ENCODE peak calls at places on chromosomes 12 and 14, in eight cellular contexts. One of them, this sample, is unnamed.

GRCh38 chr12:27711312-27711682 is 665 bp downstream of the MRPS35 start:
- DNase-seq in transverse colon: no peak
- DNase-seq in stomach: no peak
- DNase-seq in ovary: no peak
- DNase-seq in A549: no peak
- DNase-seq in body of pancreas: no peak
- DNase-seq in GM12891: peak; percentile 19
- DNase-seq in breast epithelium: no peak
- DNase-seq in this sample: no peak

GRCh38 chr12:78880078-78880477 is 15.5 kb downstream of the SYT1 start:
- DNase-seq in body of pancreas: no peak
- DNase-seq in ovary: no peak
- DNase-seq in stomach: no peak
- DNase-seq in GM12891: no peak
- DNase-seq in transverse colon: no peak
- DNase-seq in A549: no peak
- DNase-seq in breast epithelium: no peak
- DNase-seq in this sample: no peak

GRCh38 chr14:51849095-51849494 is 11.3 kb upstream of the GNG2 start:
- DNase-seq in A549: no peak
- DNase-seq in body of pancreas: no peak
- DNase-seq in stomach: no peak
- DNase-seq in breast epithelium: no peak
- DNase-seq in GM12891: no peak
- DNase-seq in ovary: no peak
- DNase-seq in transverse colon: no peak
- DNase-seq in this sample: no peak

GRCh38 chr14:100825691-100826331 is at the start of gene MEG3:
- DNase-seq in transverse colon: peak; percentile 22
- DNase-seq in A549: peak; percentile 17
- DNase-seq in breast epithelium: peak; percentile 21
- DNase-seq in stomach: no peak
- DNase-seq in GM12891: no peak
- DNase-seq in body of pancreas: peak; percentile 53
- DNase-seq in ovary: peak; percentile 84
- DNase-seq in this sample: no peak

GRCh38 chr12:3697311-3697870 is 55.5 kb downstream of the CRACR2A start:
- DNase-seq in stomach: no peak
- DNase-seq in breast epithelium: no peak
- DNase-seq in GM12891: no peak
- DNase-seq in A549: no peak
- DNase-seq in ovary: no peak
- DNase-seq in body of pancreas: no peak
- DNase-seq in transverse colon: no peak
- DNase-seq in this sample: no peak

GRCh38 chr14:51978566-51979398 is 10.6 kb upstream of the RTRAF start:
- DNase-seq in transverse colon: peak; percentile 89
- DNase-seq in body of pancreas: peak; percentile 83
- DNase-seq in breast epithelium: peak; percentile 59
- DNase-seq in ovary: peak; percentile 81
- DNase-seq in GM12891: no peak
- DNase-seq in stomach: peak; percentile 88
- DNase-seq in A549: peak; percentile 48
- DNase-seq in this sample: peak; percentile 38

GRCh38 chr14:81400852-81401251 is 728 bp upstream of the STON2 start:
- DNase-seq in GM12891: no peak
- DNase-seq in stomach: peak; percentile 42
- DNase-seq in transverse colon: peak; percentile 72
- DNase-seq in body of pancreas: no peak
- DNase-seq in A549: peak; percentile 17
- DNase-seq in ovary: no peak
- DNase-seq in breast epithelium: peak; percentile 96
- DNase-seq in this sample: peak; percentile 5

GRCh38 chr12:104624529-104624928 is 167.8 kb downstream of the CHST11 start:
- DNase-seq in breast epithelium: no peak
- DNase-seq in A549: no peak
- DNase-seq in transverse colon: no peak
- DNase-seq in GM12891: no peak
- DNase-seq in body of pancreas: no peak
- DNase-seq in ovary: no peak
- DNase-seq in stomach: no peak
- DNase-seq in this sample: no peak

GRCh38 chr12:44573723-44574122 is 302.4 kb downstream of the NELL2 start:
- DNase-seq in A549: no peak
- DNase-seq in body of pancreas: no peak
- DNase-seq in transverse colon: no peak
- DNase-seq in GM12891: no peak
- DNase-seq in breast epithelium: no peak
- DNase-seq in ovary: no peak
- DNase-seq in stomach: no peak
- DNase-seq in this sample: no peak

GRCh38 chr12:116278259-116278595 is 734 bp upstream of the MED13L start:
- DNase-seq in body of pancreas: no peak
- DNase-seq in transverse colon: no peak
- DNase-seq in ovary: no peak
- DNase-seq in stomach: no peak
- DNase-seq in A549: no peak
- DNase-seq in breast epithelium: no peak
- DNase-seq in GM12891: no peak
- DNase-seq in this sample: no peak

GRCh38 chr12:108150436-108150835 is 21.3 kb downstream of the WSCD2 start:
- DNase-seq in stomach: no peak
- DNase-seq in body of pancreas: no peak
- DNase-seq in ovary: no peak
- DNase-seq in A549: no peak
- DNase-seq in breast epithelium: no peak
- DNase-seq in transverse colon: no peak
- DNase-seq in GM12891: no peak
- DNase-seq in this sample: no peak

GRCh38 chr12:65881965-65882413 is 57.7 kb downstream of the HMGA2 start:
- DNase-seq in stomach: peak; percentile 75
- DNase-seq in body of pancreas: peak; percentile 58
- DNase-seq in breast epithelium: peak; percentile 84
- DNase-seq in GM12891: peak; percentile 11
- DNase-seq in ovary: peak; percentile 85
- DNase-seq in transverse colon: peak; percentile 47
- DNase-seq in A549: no peak
- DNase-seq in this sample: no peak

GRCh38 chr12:25949343-25949742 is 9.1 kb upstream of the RASSF8 start:
- DNase-seq in body of pancreas: no peak
- DNase-seq in GM12891: no peak
- DNase-seq in breast epithelium: no peak
- DNase-seq in stomach: no peak
- DNase-seq in ovary: no peak
- DNase-seq in transverse colon: no peak
- DNase-seq in A549: no peak
- DNase-seq in this sample: no peak

GRCh38 chr14:36996857-36997590 is 175.4 kb downstream of the SLC25A21 start:
- DNase-seq in stomach: no peak
- DNase-seq in breast epithelium: no peak
- DNase-seq in ovary: no peak
- DNase-seq in GM12891: no peak
- DNase-seq in A549: no peak
- DNase-seq in body of pancreas: no peak
- DNase-seq in transverse colon: no peak
- DNase-seq in this sample: no peak

GRCh38 chr12:45991289-45992249 is 1.2 kb upstream of the SCAF11 start:
- DNase-seq in transverse colon: peak; percentile 77
- DNase-seq in body of pancreas: peak; percentile 73
- DNase-seq in breast epithelium: peak; percentile 60
- DNase-seq in GM12891: peak; percentile 35
- DNase-seq in ovary: peak; percentile 66
- DNase-seq in stomach: peak; percentile 75
- DNase-seq in A549: peak; percentile 60
- DNase-seq in this sample: peak; percentile 58

DNA sequence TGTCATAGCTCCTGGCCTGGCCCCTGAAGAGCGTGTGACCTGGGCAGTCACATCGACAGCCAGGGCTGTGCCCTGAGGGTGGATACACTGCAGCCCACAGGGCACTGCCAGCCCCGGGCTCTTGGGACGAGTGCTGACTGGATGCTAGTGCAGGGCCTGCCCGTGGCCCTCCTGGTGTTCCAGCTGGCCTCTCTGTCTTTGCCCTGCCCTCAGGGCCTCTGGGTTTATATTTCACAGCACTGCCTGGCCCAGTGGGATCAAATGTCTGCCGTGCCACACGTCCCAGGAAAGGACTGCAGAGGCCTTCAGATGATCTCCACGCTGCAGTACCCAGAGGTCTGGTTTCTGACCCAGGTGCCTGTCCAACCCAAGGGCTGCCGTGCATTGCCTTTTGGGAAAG is 10.1 kb upstream of the CCDC197 start:
- DNase-seq in GM12891: no peak
- DNase-seq in transverse colon: no peak
- DNase-seq in stomach: no peak
- DNase-seq in ovary: no peak
- DNase-seq in breast epithelium: no peak
- DNase-seq in A549: no peak
- DNase-seq in body of pancreas: no peak
- DNase-seq in this sample: no peak
- TF ChIP-seq POLR2A in GM12891: no peak
- TF ChIP-seq POLR2A in transverse colon: no peak
- TF ChIP-seq POLR2A in stomach: no peak
- TF ChIP-seq POLR2A in ovary: no peak
- TF ChIP-seq POLR2A in breast epithelium: no peak
- TF ChIP-seq POLR2A in A549: no peak
- TF ChIP-seq POLR2A in body of pancreas: no peak
- TF ChIP-seq POLR2A in this sample: no peak

GRCh38 chr14:77707724-77708408 is at the start of the genes ALKBH1 and SLIRP:
- DNase-seq in transverse colon: peak; percentile 90
- DNase-seq in A549: peak; percentile 91
- DNase-seq in ovary: peak; percentile 84
- DNase-seq in stomach: peak; percentile 90
- DNase-seq in breast epithelium: peak; percentile 81
- DNase-seq in GM12891: peak; percentile 74
- DNase-seq in body of pancreas: peak; percentile 84
- DNase-seq in this sample: peak; percentile 50
- TF ChIP-seq POLR2A in transverse colon: peak; percentile 81
- TF ChIP-seq POLR2A in A549: peak; percentile 86
- TF ChIP-seq POLR2A in ovary: peak; percentile 62
- TF ChIP-seq POLR2A in stomach: no peak
- TF ChIP-seq POLR2A in breast epithelium: peak; percentile 31
- TF ChIP-seq POLR2A in GM12891: peak; percentile 98
- TF ChIP-seq POLR2A in body of pancreas: peak; percentile 72
- TF ChIP-seq POLR2A in this sample: peak; percentile 58

DNA sequence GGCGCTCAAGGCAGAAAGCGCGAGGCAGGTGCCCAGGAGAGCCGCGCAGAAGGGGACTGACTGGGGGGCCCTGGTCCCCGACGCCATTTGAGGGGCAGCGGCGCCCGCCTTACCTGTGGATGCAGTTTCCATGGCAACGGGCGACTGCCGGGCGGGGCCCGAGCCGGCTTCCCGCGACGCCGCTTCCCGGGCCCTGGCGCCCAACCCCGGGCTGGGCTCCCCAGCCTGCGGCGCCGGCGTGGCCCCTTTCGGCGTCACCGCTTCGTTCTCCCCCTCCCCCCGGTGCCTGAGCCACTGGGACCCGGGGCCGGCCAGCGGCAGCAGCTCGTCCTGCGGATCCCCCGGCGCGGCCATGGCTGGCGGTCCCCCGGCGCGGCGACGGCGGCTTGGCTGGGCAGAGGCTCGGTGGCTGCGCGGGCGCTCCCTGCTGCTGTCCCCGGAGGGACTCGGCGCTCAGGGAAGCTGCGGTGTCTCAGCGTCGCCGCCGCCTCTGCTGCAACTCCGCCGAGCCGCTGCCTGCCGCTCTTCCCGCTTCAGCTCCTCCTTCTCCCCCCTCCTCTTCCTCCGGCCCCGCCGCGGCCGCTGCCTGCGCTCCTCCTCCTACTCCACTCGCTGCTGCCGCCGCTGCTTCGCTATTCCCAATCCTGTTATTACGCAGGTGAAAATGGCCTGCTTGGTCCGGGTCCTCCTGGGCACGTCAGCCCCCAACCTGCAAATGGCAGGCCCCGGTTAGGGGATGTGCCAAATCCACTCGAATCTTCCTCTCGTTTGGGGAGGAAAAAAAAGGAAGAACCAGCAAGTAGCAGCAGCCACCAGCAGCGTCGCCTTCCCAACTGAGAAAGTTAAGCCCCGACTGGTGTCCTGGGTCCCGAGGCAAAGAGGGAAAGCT is at the start of gene RTN1:
- DNase-seq in GM12891: peak; percentile 39
- DNase-seq in transverse colon: peak; percentile 25
- DNase-seq in breast epithelium: peak; percentile 29
- DNase-seq in ovary: no peak
- DNase-seq in body of pancreas: peak; percentile 53
- DNase-seq in A549: no peak
- DNase-seq in stomach: peak; percentile 43
- DNase-seq in this sample: peak; percentile 59
- TF ChIP-seq POLR2A in GM12891: no peak
- TF ChIP-seq POLR2A in transverse colon: no peak
- TF ChIP-seq POLR2A in breast epithelium: no peak
- TF ChIP-seq POLR2A in ovary: no peak
- TF ChIP-seq POLR2A in body of pancreas: peak; percentile 53
- TF ChIP-seq POLR2A in A549: no peak
- TF ChIP-seq POLR2A in stomach: no peak
- TF ChIP-seq POLR2A in this sample: no peak

GRCh38 chr14:24232121-24232644 is at the start of gene NEDD8:
- DNase-seq in body of pancreas: peak; percentile 88
- DNase-seq in GM12891: peak; percentile 71
- DNase-seq in transverse colon: peak; percentile 93
- DNase-seq in A549: peak; percentile 92
- DNase-seq in ovary: peak; percentile 91
- DNase-seq in breast epithelium: peak; percentile 92
- DNase-seq in stomach: peak; percentile 88
- DNase-seq in this sample: peak; percentile 30
- TF ChIP-seq POLR2A in body of pancreas: peak; percentile 71
- TF ChIP-seq POLR2A in GM12891: peak; percentile 18
- TF ChIP-seq POLR2A in transverse colon: peak; percentile 69
- TF ChIP-seq POLR2A in A549: peak; percentile 73
- TF ChIP-seq POLR2A in ovary: peak; percentile 45
- TF ChIP-seq POLR2A in breast epithelium: peak; percentile 63
- TF ChIP-seq POLR2A in stomach: peak; percentile 39
- TF ChIP-seq POLR2A in this sample: peak; percentile 44

DNA sequence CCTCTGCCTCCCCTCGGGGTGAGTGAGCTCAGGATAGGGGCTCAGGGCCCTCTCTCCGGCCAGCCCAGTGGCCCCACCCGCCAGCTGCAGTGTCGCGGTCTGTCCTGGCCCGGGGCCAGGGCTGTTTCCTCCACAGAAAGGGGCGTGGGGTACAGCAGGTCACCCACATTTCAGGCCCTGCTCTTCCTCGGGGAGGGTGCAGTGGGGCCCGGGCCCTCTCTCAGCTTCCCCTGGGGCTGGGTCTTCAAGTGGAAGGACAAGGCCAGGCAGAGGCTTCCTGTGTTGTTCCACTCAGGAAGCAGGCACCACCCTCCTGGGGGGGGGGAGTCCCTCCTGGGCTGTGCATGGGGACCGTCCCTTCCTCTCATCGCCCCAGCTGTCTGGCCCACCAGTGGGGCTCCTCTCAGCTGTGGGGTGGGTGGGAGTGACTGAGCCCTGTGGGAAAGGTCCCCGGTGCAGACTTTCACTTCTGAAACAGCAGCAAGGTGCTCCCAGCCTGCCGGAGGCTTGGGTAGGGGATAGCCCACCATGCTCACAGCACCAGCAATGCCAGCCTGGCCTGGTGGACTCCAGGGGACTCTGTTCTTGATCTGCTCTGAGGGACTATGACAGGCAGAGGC is 3.7 kb downstream of the GPR132 start:
- DNase-seq in stomach: peak; percentile 44
- DNase-seq in body of pancreas: no peak
- DNase-seq in GM12891: peak; percentile 56
- DNase-seq in A549: no peak
- DNase-seq in breast epithelium: no peak
- DNase-seq in ovary: no peak
- DNase-seq in transverse colon: peak; percentile 62
- DNase-seq in this sample: no peak
- TF ChIP-seq POLR2A in stomach: no peak
- TF ChIP-seq POLR2A in body of pancreas: no peak
- TF ChIP-seq POLR2A in GM12891: no peak
- TF ChIP-seq POLR2A in A549: no peak
- TF ChIP-seq POLR2A in breast epithelium: no peak
- TF ChIP-seq POLR2A in ovary: no peak
- TF ChIP-seq POLR2A in transverse colon: no peak
- TF ChIP-seq POLR2A in this sample: no peak

GRCh38 chr14:68979021-68979721 is at the start of gene ACTN1:
- DNase-seq in A549: peak; percentile 97
- DNase-seq in breast epithelium: peak; percentile 98
- DNase-seq in body of pancreas: peak; percentile 93
- DNase-seq in transverse colon: peak; percentile 91
- DNase-seq in ovary: peak; percentile 95
- DNase-seq in stomach: peak; percentile 94
- DNase-seq in GM12891: peak; percentile 54
- DNase-seq in this sample: peak; percentile 83
- TF ChIP-seq POLR2A in A549: peak; percentile 83
- TF ChIP-seq POLR2A in breast epithelium: peak; percentile 64
- TF ChIP-seq POLR2A in body of pancreas: peak; percentile 85
- TF ChIP-seq POLR2A in transverse colon: peak; percentile 86
- TF ChIP-seq POLR2A in ovary: peak; percentile 65
- TF ChIP-seq POLR2A in stomach: peak; percentile 24
- TF ChIP-seq POLR2A in GM12891: no peak
- TF ChIP-seq POLR2A in this sample: peak; percentile 83

This sample was measured in H54.